ENCODE peak calls at places on chromosomes 7 and 10, in five cellular contexts. G is osteocyte, S is upper lobe of right lung, K is body of pancreas, R is ovary. X is an unnamed sample.

GRCh38 chr7:28272461-28272877 is 91.9 kb upstream of the JAZF1 start:
- DNase-seq in G (no peak), S (no peak), K (peak), R (peak), X (peak)

GRCh38 chr10:110077436-110078120 is 69.8 kb downstream of the ADD3 start:
- DNase-seq in G (no peak), S (no peak), K (no peak), R (no peak), X (no peak)

GRCh38 chr10:116737582-116738358 is 4.6 kb downstream of the HSPA12A start:
- DNase-seq in G (no peak), S (no peak), K (no peak), R (peak), X (no peak)

GRCh38 chr7:91567111-91568012 is 303.1 kb downstream of the FZD1 start:
- DNase-seq in G (no peak), S (no peak), K (no peak), R (no peak), X (no peak)

GRCh38 chr10:69458426-69459100 is 7.3 kb downstream of the TSPAN15 start:
- DNase-seq in G (no peak), S (peak), K (peak), R (no peak), X (no peak)

GRCh38 chr7:105439174-105439893 is 50.6 kb upstream of the SRPK2 start:
- DNase-seq in G (no peak), S (peak), K (peak), R (no peak), X (peak)

GRCh38 chr10:97713351-97713827 is at the start of gene MARVELD1:
- DNase-seq in G (peak), S (peak), K (peak), R (peak), X (peak)

GRCh38 chr7:35697414-35698175 is 2.7 kb upstream of the HERPUD2 start:
- DNase-seq in G (no peak), S (no peak), K (no peak), R (no peak), X (peak)

GRCh38 chr7:135023622-135024021 is 37.3 kb downstream of the AGBL3 start:
- DNase-seq in G (no peak), S (no peak), K (no peak), R (no peak), X (no peak)

GRCh38 chr10:48604039-48604407 is 850 bp downstream of the ARHGAP22 start:
- DNase-seq in G (peak), S (no peak), K (no peak), R (no peak), X (no peak)

GRCh38 chr10:70478191-70479160 is at the start of gene PALD1:
- DNase-seq in G (no peak), S (peak), K (peak), R (peak), X (no peak)

GRCh38 chr7:4819450-4820404 is 42.1 kb downstream of the PAPOLB start:
- DNase-seq in G (no peak), S (peak), K (no peak), R (no peak), X (no peak)

GRCh38 chr7:155007947-155008346 is 5.0 kb upstream of the PAXIP1 start:
- DNase-seq in G (no peak), S (no peak), K (no peak), R (no peak), X (no peak)

GRCh38 chr10:115063702-115064479 is 29.3 kb upstream of the ATRNL1 start:
- DNase-seq in G (no peak), S (no peak), K (no peak), R (no peak), X (no peak)

GRCh38 chr10:58017719-58018367 is 249.9 kb downstream of the IPMK start:
- DNase-seq in G (no peak), S (no peak), K (no peak), R (no peak), X (peak)

GRCh38 chr10:93951905-93952304 is 41.8 kb upstream of the PLCE1 start:
- DNase-seq in G (no peak), S (no peak), K (no peak), R (no peak), X (no peak)

GRCh38 chr7:31114593-31115343 is 62.7 kb downstream of the ADCYAP1R1 start:
- DNase-seq in G (peak), S (no peak), K (no peak), R (no peak), X (peak)

GRCh38 chr10:130652544-130652943 is 516.4 kb downstream of the GLRX3 start:
- DNase-seq in G (no peak), S (no peak), K (no peak), R (no peak), X (no peak)

GRCh38 chr10:84049300-84050015 is 89.9 kb upstream of the GHITM start:
- DNase-seq in G (no peak), S (no peak), K (no peak), R (no peak), X (no peak)

GRCh38 chr10:71746344-71747037 is 26.8 kb downstream of the VSIR start:
- DNase-seq in G (no peak), S (no peak), K (peak), R (no peak), X (no peak)

GRCh38 chr10:123997486-123998196 is 95.8 kb downstream of the CHST15 start:
- DNase-seq in G (peak), S (peak), K (no peak), R (no peak), X (peak)

GRCh38 chr7:46932266-46932655 is 649.6 kb downstream of the TNS3 start:
- DNase-seq in G (no peak), S (no peak), K (no peak), R (no peak), X (no peak)

GRCh38 chr7:20329389-20330175 is 1.1 kb upstream of the ITGB8 start:
- DNase-seq in G (no peak), S (peak), K (peak), R (peak), X (peak)

GRCh38 chr10:131396108-131397010 is 84.8 kb upstream of the TCERG1L start:
- DNase-seq in G (no peak), S (no peak), K (peak), R (peak), X (no peak)

GRCh38 chr10:47415520-47416304 is 31.6 kb upstream of the ZNF488 start:
- DNase-seq in G (peak), S (no peak), K (no peak), R (no peak), X (no peak)

GRCh38 chr10:47378606-47379444 is 5.3 kb downstream of the ZNF488 start:
- DNase-seq in G (peak), S (no peak), K (no peak), R (no peak), X (no peak)

GRCh38 chr7:78066599-78066998 is 268.0 kb downstream of the PHTF2 start:
- DNase-seq in G (no peak), S (no peak), K (no peak), R (no peak), X (no peak)

GRCh38 chr10:102555781-102556328 is 52.1 kb downstream of the SUFU start:
- DNase-seq in G (no peak), S (peak), K (no peak), R (no peak), X (peak)

GRCh38 chr10:103502849-103503660 is 9.6 kb downstream of the NEURL1 start:
- DNase-seq in G (no peak), S (peak), K (no peak), R (no peak), X (no peak)

GRCh38 chr7:138958026-138958956 is 22.9 kb downstream of the KIAA1549 start:
- DNase-seq in G (no peak), S (no peak), K (peak), R (no peak), X (peak)

GRCh38 chr10:97531401-97531985 is 32.8 kb downstream of the UBTD1 start:
- DNase-seq in G (no peak), S (no peak), K (no peak), R (no peak), X (peak)

GRCh38 chr10:128044186-128044585 is 82.0 kb downstream of the MKI67 start:
- DNase-seq in G (no peak), S (no peak), K (no peak), R (peak), X (no peak)

GRCh38 chr7:19587291-19587690 is 121.5 kb downstream of the POLR1F start:
- DNase-seq in G (no peak), S (no peak), K (no peak), R (no peak), X (no peak)

GRCh38 chr7:12221414-12221813 is 10.3 kb downstream of the TMEM106B start:
- DNase-seq in G (no peak), S (no peak), K (no peak), R (no peak), X (no peak)

GRCh38 chr7:12220321-12221046 is 9.4 kb downstream of the TMEM106B start:
- DNase-seq in G (no peak), S (no peak), K (no peak), R (no peak), X (no peak)

GRCh38 chr7:12212051-12212485 is 974 bp downstream of the TMEM106B start:
- DNase-seq in G (no peak), S (no peak), K (no peak), R (no peak), X (no peak)

GRCh38 chr7:12222889-12223579 is 11.9 kb downstream of the TMEM106B start:
- DNase-seq in G (no peak), S (no peak), K (no peak), R (no peak), X (no peak)

GRCh38 chr7:12217311-12217710 is 6.2 kb downstream of the TMEM106B start:
- DNase-seq in G (no peak), S (no peak), K (no peak), R (no peak), X (no peak)
- TF ChIP-seq CTCF in G (no peak), S (no peak), K (no peak), R (no peak), X (no peak)

DNA sequence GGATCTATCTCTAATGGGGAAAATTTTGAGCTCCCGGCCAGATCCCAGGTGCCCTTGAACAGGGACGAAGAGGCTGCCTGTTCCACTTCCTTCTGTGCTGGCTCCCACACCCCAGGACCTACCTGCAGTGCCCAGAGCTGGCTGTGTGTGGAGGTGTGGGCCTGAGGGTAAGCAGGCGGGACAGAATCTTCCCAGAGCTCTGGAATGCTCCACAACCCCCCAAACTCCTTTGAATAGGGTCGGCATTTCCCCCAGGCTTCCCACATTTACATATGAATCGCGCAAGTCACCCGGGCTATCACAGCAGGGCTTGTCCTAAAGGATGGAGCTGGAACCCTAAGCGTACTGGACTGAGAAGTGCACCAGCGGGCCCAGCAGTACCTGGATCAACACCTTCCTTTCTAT is 95.9 kb downstream of the DNMBP start:
- DNase-seq in G (no peak), S (no peak), K (peak), R (no peak), X (no peak)
- TF ChIP-seq CTCF in G (no peak), S (no peak), K (peak), R (no peak), X (no peak)

GRCh38 chr7:158443688-158444483 is 143.7 kb downstream of the PTPRN2 start:
- DNase-seq in G (peak), S (no peak), K (peak), R (no peak), X (no peak)

GRCh38 chr7:158439035-158439434 is 148.6 kb downstream of the PTPRN2 start:
- DNase-seq in G (no peak), S (no peak), K (no peak), R (no peak), X (no peak)

GRCh38 chr7:158443014-158443687 is 144.5 kb downstream of the PTPRN2 start:
- DNase-seq in G (peak), S (no peak), K (no peak), R (no peak), X (no peak)

GRCh38 chr7:158444501-158445420 is 142.9 kb downstream of the PTPRN2 start:
- DNase-seq in G (peak), S (no peak), K (peak), R (no peak), X (no peak)

GRCh38 chr7:158442260-158442659 is 145.4 kb downstream of the PTPRN2 start:
- DNase-seq in G (no peak), S (no peak), K (no peak), R (no peak), X (no peak)
- TF ChIP-seq CTCF in G (no peak), S (no peak), K (no peak), R (no peak), X (peak)

GRCh38 chr7:37201003-37201875 is 247.4 kb downstream of the ELMO1 start:
- DNase-seq in G (peak), S (peak), K (peak), R (peak), X (peak)

GRCh38 chr7:37198906-37199485 is 249.7 kb downstream of the ELMO1 start:
- DNase-seq in G (peak), S (peak), K (peak), R (peak), X (peak)

GRCh38 chr7:37198188-37198905 is 250.3 kb downstream of the ELMO1 start:
- DNase-seq in G (no peak), S (no peak), K (peak), R (no peak), X (no peak)

GRCh38 chr7:37205451-37205850 is 243.2 kb downstream of the ELMO1 start:
- DNase-seq in G (no peak), S (no peak), K (no peak), R (no peak), X (no peak)

DNA sequence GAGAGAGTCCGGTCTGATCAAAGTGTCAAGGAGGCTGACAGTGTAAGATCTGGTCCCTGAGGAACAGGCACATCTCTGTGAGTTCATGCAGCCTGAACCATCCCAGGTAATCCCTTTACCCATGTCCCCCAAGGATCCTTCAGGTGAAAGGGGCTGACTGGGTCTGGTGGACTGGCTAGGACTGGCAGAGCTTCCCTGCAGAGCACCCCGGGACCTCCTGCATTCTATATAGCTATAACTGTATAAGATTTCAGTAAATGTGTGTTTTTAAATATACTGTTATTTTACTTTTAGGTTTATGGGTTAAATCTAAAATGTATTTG is 246.8 kb downstream of the ELMO1 start:
- DNase-seq in G (no peak), S (no peak), K (no peak), R (no peak), X (no peak)
- TF ChIP-seq CTCF in G (peak), S (no peak), K (no peak), R (no peak), X (peak)

GRCh38 chr7:50782376-50783208 is at the start of gene GRB10:
- DNase-seq in G (no peak), S (peak), K (peak), R (peak), X (no peak)
- TF ChIP-seq CTCF in G (peak), S (peak), K (peak), R (no peak), X (peak)

GRCh38 chr10:18231480-18231879 is 91.3 kb downstream of the CACNB2 start:
- DNase-seq in G (no peak), S (no peak), K (no peak), R (no peak), X (no peak)

GRCh38 chr10:18230794-18231193 is 90.6 kb downstream of the CACNB2 start:
- DNase-seq in G (no peak), S (no peak), K (no peak), R (no peak), X (peak)

GRCh38 chr10:18235477-18235876 is 95.3 kb downstream of the CACNB2 start:
- DNase-seq in G (no peak), S (no peak), K (no peak), R (no peak), X (no peak)

GRCh38 chr10:18229839-18230238 is 89.6 kb downstream of the CACNB2 start:
- DNase-seq in G (no peak), S (no peak), K (no peak), R (no peak), X (peak)

GRCh38 chr10:18233775-18234174 is 93.6 kb downstream of the CACNB2 start:
- DNase-seq in G (no peak), S (no peak), K (peak), R (peak), X (no peak)
- TF ChIP-seq CTCF in G (no peak), S (no peak), K (peak), R (no peak), X (peak)

DNA sequence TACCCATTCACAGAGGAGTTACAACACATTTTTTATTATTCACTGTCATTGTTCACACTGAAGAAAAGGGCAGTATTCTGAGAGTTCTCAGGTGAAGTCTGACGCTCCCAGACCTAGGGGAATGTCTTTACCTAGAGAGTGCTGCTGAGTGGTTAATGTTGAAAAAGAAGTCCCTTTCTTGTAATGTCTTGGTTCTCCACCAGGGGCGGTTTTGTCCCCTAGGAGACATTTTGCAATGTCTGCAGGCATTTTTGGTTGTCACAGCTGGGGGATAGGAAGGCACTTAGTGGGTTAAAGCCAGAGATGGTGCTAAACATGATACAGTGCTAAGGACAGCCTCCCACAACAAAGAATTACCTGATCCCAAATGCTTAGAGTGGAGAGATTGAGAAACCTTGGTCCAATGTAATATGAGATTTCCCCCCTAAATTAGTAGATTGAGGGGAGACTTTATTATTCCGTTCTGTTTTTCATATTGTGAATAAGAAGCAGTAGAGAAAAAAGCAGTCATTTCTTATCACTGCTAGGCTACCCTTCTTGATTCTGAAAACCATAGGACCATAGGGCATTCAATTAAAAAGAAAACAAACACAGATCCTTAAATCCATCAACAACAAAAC is 13.1 kb downstream of the UMAD1 start:
- DNase-seq in G (no peak), S (no peak), K (no peak), R (no peak), X (no peak)
- TF ChIP-seq CTCF in G (peak), S (peak), K (peak), R (no peak), X (peak)

GRCh38 chr7:100632951-100633717 is 8.2 kb downstream of the TFR2 start:
- DNase-seq in G (no peak), S (peak), K (peak), R (no peak), X (peak)
- TF ChIP-seq CTCF in G (peak), S (peak), K (no peak), R (peak), X (peak)

X was measured in HFFc6.